ENCODE peak calls at places on chromosome 20, in four cellular contexts. I, R, L and P are unnamed samples.

GRCh38 chr20:34708621-34709043 is 4.5 kb downstream of the TP53INP2 start:
- DNase-seq in I (peak), R (peak), L (no peak), P (peak)

GRCh38 chr20:58598271-58599015 is 52.6 kb upstream of the STX16 start:
- DNase-seq in I (no peak), R (no peak), L (no peak), P (no peak)

GRCh38 chr20:8330785-8331699 is 199.0 kb downstream of the PLCB1 start:
- DNase-seq in I (no peak), R (no peak), L (no peak), P (no peak)

GRCh38 chr20:24672886-24673677 is 203.7 kb downstream of the SYNDIG1 start:
- DNase-seq in I (no peak), R (no peak), L (no peak), P (no peak)

GRCh38 chr20:47150403-47151152 is 205.9 kb downstream of the ZMYND8 start:
- DNase-seq in I (peak), R (peak), L (no peak), P (peak)

GRCh38 chr20:9374480-9374879 is 139.9 kb upstream of the LAMP5 start:
- DNase-seq in I (no peak), R (no peak), L (no peak), P (no peak)

GRCh38 chr20:54123587-54124180 is 50.1 kb downstream of the CYP24A1 start:
- DNase-seq in I (no peak), R (no peak), L (no peak), P (no peak)

GRCh38 chr20:9160760-9161159 is 91.9 kb downstream of the PLCB4 start:
- DNase-seq in I (no peak), R (no peak), L (no peak), P (no peak)

GRCh38 chr20:17044920-17045319 is 181.9 kb upstream of the PCSK2 start:
- DNase-seq in I (no peak), R (no peak), L (no peak), P (no peak)

GRCh38 chr20:7195704-7196103 is 428.2 kb downstream of the BMP2 start:
- DNase-seq in I (no peak), R (no peak), L (no peak), P (no peak)

GRCh38 chr20:21729316-21729715 is 23.9 kb downstream of the PAX1 start:
- DNase-seq in I (no peak), R (no peak), L (no peak), P (no peak)

GRCh38 chr20:17725094-17725835 is 25.5 kb downstream of the BANF2 start:
- DNase-seq in I (peak), R (peak), L (no peak), P (no peak)

GRCh38 chr20:33825340-33826269 is 14.5 kb downstream of the CHMP4B start:
- DNase-seq in I (no peak), R (no peak), L (no peak), P (no peak)

GRCh38 chr20:49584418-49585382 is 16.8 kb upstream of the PTGIS start:
- DNase-seq in I (no peak), R (no peak), L (no peak), P (no peak)

GRCh38 chr20:9576695-9577094 is 62.3 kb downstream of the LAMP5 start:
- DNase-seq in I (no peak), R (no peak), L (no peak), P (no peak)

GRCh38 chr20:34871966-34872603 is 571 bp downstream of the GGT7 start:
- DNase-seq in I (no peak), R (peak), L (no peak), P (no peak)

GRCh38 chr20:22456109-22456508 is 128.3 kb downstream of the FOXA2 start:
- DNase-seq in I (no peak), R (no peak), L (no peak), P (no peak)

GRCh38 chr20:13638162-13638495 is 603 bp downstream of the TASP1 start:
- DNase-seq in I (no peak), R (peak), L (no peak), P (peak)

GRCh38 chr20:56945057-56945456 is 316.0 kb downstream of the TFAP2C start:
- DNase-seq in I (no peak), R (no peak), L (no peak), P (no peak)

GRCh38 chr20:23094213-23094896 is 8.2 kb upstream of the CD93 start:
- DNase-seq in I (no peak), R (no peak), L (no peak), P (no peak)

GRCh38 chr20:12762725-12763124 is 246.0 kb upstream of the SPTLC3 start:
- DNase-seq in I (no peak), R (no peak), L (no peak), P (peak)